ENCODE peak calls at places on chromosomes 2 and 18, in four cellular contexts. Y, T, O and L are unnamed samples.

GRCh38 chr2:100416939-100417744 is at the start of gene CHST10:
- DNase-seq in Y (peak; percentile 44), T (peak; percentile 89), O (peak; percentile 89), L (peak; percentile 21)

GRCh38 chr18:76349067-76349715 is 145.9 kb downstream of the ZNF516 start:
- DNase-seq in Y (peak; percentile 58), T (peak; percentile 75), O (no peak), L (peak; percentile 43)

GRCh38 chr2:162065767-162066166 is 8.2 kb downstream of the DPP4 start:
- DNase-seq in Y (no peak), T (no peak), O (no peak), L (no peak)

GRCh38 chr2:127611076-127611925 is 34.7 kb upstream of the GPR17 start:
- DNase-seq in Y (peak; percentile 8), T (no peak), O (peak; percentile 56), L (peak; percentile 17)

GRCh38 chr2:3445891-3446290 is 66.4 kb downstream of the TRAPPC12 start:
- DNase-seq in Y (no peak), T (no peak), O (no peak), L (no peak)

GRCh38 chr2:179579744-179580143 is 281.7 kb downstream of the ZNF385B start:
- DNase-seq in Y (no peak), T (no peak), O (no peak), L (no peak)

GRCh38 chr18:3305354-3305762 is 43.4 kb downstream of the MYL12B start:
- DNase-seq in Y (no peak), T (no peak), O (no peak), L (peak; percentile 14)

GRCh38 chr2:152622228-152622627 is 95.0 kb downstream of the PRPF40A start:
- DNase-seq in Y (no peak), T (no peak), O (no peak), L (no peak)

GRCh38 chr18:75125359-75126331 is 83.3 kb downstream of the PTGR3 start:
- DNase-seq in Y (no peak), T (no peak), O (peak; percentile 75), L (no peak)

GRCh38 chr2:142127248-142127647 is 3.6 kb downstream of the LRP1B start:
- DNase-seq in Y (no peak), T (no peak), O (no peak), L (no peak)

GRCh38 chr2:122168799-122169198 is 413.3 kb downstream of the TSN start:
- DNase-seq in Y (no peak), T (peak; percentile 31), O (no peak), L (no peak)

GRCh38 chr2:21413082-21413481 is 289.3 kb downstream of the TDRD15 start:
- DNase-seq in Y (no peak), T (no peak), O (no peak), L (no peak)

GRCh38 chr18:10213526-10213925 is 240.9 kb upstream of the APCDD1 start:
- DNase-seq in Y (peak; percentile 59), T (peak; percentile 34), O (no peak), L (no peak)

GRCh38 chr18:67410075-67410474 is 106.4 kb downstream of the DSEL start:
- DNase-seq in Y (no peak), T (no peak), O (no peak), L (no peak)

GRCh38 chr2:206115026-206115578 is 29.1 kb upstream of the INO80D start:
- DNase-seq in Y (no peak), T (no peak), O (no peak), L (no peak)

GRCh38 chr18:76668546-76668945 is 153.8 kb upstream of the ZNF236 start:
- DNase-seq in Y (no peak), T (peak; percentile 58), O (no peak), L (no peak)

GRCh38 chr2:235004289-235004903 is 52.6 kb downstream of the SH3BP4 start:
- DNase-seq in Y (no peak), T (no peak), O (no peak), L (no peak)
- H3K27ac ChIP-seq in Y (no peak overlapping the region), T (peak overlapping the region; percentile 94), O (no peak overlapping the region), L (no peak overlapping the region)

DNA sequence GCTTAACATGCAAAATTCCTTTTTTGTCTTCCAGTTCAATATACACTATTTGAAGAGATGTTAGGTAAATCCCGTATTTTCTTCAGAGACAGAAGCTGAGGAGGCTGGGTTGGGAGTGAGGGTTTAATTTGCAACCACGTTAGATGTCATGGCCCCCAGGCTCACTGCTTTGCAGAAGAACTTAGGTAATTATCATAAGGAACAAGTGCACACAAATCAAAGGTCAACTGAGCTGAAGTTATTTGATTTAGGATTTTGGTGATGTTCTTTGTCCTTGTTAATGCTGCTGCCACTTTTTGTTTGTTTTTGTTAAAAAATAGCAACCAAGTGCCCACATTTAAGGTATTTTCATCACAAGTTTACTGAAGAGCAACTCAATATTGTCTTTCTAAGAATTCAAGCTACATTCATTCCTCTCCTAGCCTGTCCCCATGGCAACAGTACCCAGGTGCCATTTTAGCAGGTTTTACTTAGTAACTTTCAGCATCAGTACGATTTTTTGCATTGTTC is 63.0 kb upstream of the NDUFV2 start:
- DNase-seq in Y (no peak), T (no peak), O (no peak), L (no peak)
- TF ChIP-seq CTCF in Y (no peak), T (no peak), O (no peak), L (no peak)

DNA sequence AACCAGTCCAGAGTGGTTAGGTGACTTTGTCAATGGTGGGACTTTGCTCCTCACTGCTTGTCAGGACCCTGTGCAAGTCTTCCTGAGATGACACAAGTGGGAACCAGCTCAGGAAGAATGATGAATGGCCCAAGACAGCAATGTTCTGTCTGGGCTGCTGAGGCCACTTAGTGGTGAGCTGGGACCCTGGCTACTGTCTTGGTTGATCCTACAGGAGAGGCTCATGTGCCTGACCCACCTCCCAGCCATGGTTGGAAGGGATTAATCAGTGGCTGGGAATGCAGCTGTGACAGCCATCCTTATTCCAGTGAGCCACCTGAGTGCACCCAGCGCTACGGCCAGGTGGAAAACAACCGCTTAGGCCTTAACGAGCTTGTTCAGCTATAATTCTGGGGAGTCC is 17.0 kb downstream of the LGALSL start:
- DNase-seq in Y (no peak), T (no peak), O (no peak), L (no peak)
- H3K27me3 ChIP-seq in Y (no peaks in the 10 kb centered on the region), T (peaks cover 10% of the 10 kb centered on the region), O (no peaks in the 10 kb centered on the region), L (no peaks in the 10 kb centered on the region)

DNA sequence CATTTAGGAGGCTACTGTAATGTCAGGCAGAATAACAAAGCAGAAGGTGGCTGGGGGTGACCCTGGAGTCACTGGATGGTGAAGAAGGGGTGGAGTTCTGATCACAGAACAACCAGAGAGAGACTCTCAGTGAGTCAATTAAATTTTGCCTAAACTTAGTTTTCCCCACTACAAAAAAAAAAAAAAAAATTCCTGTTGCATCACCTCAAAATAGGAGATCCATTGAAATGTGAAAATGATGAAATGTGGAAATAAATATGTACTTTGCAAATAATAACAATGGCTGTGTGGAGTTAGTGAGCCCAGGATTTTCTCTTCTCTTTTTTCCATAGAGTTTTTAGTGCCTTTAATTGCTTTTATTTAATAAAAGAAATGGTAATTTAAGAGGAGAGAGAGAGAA is 165.5 kb downstream of the GFPT1 start:
- DNase-seq in Y (no peak), T (no peak), O (no peak), L (no peak)
- H3K27ac ChIP-seq in Y (no peak overlapping the region), T (no peak overlapping the region), O (peak overlapping the region; percentile 44), L (no peak overlapping the region)

DNA sequence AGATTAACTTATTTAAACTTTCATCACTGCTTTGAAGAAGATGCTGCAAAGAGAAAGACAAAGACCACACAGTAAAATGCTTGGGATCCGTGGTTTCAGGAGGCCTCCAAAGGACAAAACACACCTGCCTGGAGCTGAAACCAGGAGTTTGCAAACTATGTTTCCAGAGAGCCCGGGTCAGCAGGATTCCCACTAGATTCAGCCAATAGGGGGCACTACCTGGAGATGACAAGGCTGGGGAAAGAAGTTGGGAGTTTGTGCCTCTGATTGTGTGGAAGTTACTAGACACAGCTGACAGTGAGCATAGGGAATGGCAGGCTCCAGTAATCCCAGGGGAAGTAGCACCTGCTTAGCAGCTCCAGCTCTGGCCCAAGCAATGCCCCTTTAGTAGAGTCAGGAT is 169.0 kb upstream of the TRIB2 start:
- DNase-seq in Y (no peak), T (no peak), O (no peak), L (no peak)
- TF ChIP-seq CTCF in Y (no peak), T (no peak), O (no peak), L (no peak)

GRCh38 chr2:232377841-232378734 is 463 bp upstream of the ALPP start:
- DNase-seq in Y (no peak), T (no peak), O (no peak), L (no peak)

GRCh38 chr2:232375164-232375563 is 3.4 kb upstream of the ALPP start:
- DNase-seq in Y (peak; percentile 4), T (no peak), O (no peak), L (no peak)

GRCh38 chr2:232376713-232377112 is 1.8 kb upstream of the ALPP start:
- DNase-seq in Y (no peak), T (no peak), O (no peak), L (no peak)

GRCh38 chr2:232377319-232377718 is 1.2 kb upstream of the ALPP start:
- DNase-seq in Y (no peak), T (no peak), O (no peak), L (no peak)

GRCh38 chr2:232376260-232376659 is 2.3 kb upstream of the ALPP start:
- DNase-seq in Y (no peak), T (no peak), O (no peak), L (no peak)
- H3K27me3 ChIP-seq in Y (no peaks in the 10 kb centered on the region), T (peaks cover 25% of the 10 kb centered on the region), O (peaks cover 14% of the 10 kb centered on the region), L (no peaks in the 10 kb centered on the region)

DNA sequence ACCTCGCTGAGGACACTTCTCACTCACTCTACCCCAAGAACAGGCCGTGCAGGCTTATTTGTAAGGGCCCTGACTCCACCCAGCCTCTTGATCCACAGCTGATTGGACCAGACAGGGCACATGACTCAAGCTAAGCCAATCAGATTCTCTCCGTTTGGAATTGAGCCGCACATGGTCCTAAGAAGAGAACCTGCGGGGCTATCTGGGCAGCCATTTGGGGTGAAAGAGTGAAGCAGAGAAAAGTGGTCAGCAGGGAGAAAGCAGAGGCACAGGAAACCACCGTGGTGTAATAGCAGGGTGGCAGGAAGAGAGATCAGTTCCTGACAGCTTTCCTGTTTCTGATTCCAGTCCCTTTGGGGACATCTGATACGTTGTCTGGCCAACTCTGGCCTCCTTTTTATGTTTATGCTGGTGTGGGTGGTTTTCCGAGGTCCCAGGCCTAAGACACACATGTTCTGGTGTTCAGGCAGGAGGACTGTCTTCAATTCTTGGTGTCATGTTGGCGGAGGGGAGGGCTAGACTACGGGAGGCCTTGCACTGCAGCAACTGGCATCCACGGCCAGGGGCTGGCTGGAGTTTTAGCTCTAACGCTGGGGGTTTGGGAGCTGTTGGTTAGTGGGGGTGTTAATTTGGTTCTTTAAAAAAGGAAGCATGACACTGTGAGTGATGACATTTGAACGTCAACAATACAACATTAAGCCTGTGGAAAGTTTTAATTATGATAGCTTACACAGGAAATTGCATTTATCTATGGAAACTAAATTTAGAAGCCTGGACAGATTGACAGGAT is 26.1 kb upstream of the SPTBN1 start:
- DNase-seq in Y (no peak), T (no peak), O (no peak), L (no peak)
- H3K27ac ChIP-seq in Y (peak overlapping the region; percentile 75), T (no peak overlapping the region), O (peak overlapping the region; percentile 66), L (no peak overlapping the region)

GRCh38 chr2:35871672-35872071 is 483.9 kb upstream of the CRIM1 start:
- DNase-seq in Y (no peak), T (peak; percentile 27), O (no peak), L (no peak)
- TF ChIP-seq CTCF in Y (no peak), T (no peak), O (no peak), L (no peak)